ENCODE peak calls at places on chromosomes 1 and 21, in six cellular contexts. X, E, W, I, K and B are unnamed samples.

GRCh38 chr1:115330480-115331013 is 7.5 kb downstream of the NGF start:
- DNase-seq in X (no peak), E (no peak), W (no peak), I (no peak), K (no peak), B (no peak)

GRCh38 chr21:29196021-29196663 is 65.7 kb downstream of the MAP3K7CL start:
- DNase-seq in X (no peak), E (peak), W (peak), I (peak), K (peak), B (peak)

GRCh38 chr1:202355944-202356553 is 7.5 kb downstream of the PPP1R12B start:
- DNase-seq in X (no peak), E (no peak), W (no peak), I (no peak), K (no peak), B (no peak)

GRCh38 chr1:42334240-42335049 is 590 bp downstream of the FOXJ3 start:
- DNase-seq in X (peak), E (peak), W (peak), I (peak), K (peak), B (peak)

GRCh38 chr21:45363921-45364463 is 41.0 kb upstream of the COL18A1 start:
- DNase-seq in X (peak), E (peak), W (peak), I (peak), K (peak), B (peak)

GRCh38 chr1:231807498-231807897 is 180.9 kb downstream of the DISC1 start:
- DNase-seq in X (no peak), E (no peak), W (no peak), I (no peak), K (no peak), B (no peak)

GRCh38 chr1:31583995-31584868 is 7.9 kb downstream of the TINAGL1 start:
- DNase-seq in X (no peak), E (no peak), W (no peak), I (peak), K (peak), B (no peak)

GRCh38 chr1:167488786-167489185 is 29.5 kb downstream of the CD247 start:
- DNase-seq in X (no peak), E (no peak), W (no peak), I (no peak), K (no peak), B (no peak)

GRCh38 chr1:15403962-15404580 is 5.6 kb upstream of the EFHD2 start:
- DNase-seq in X (no peak), E (no peak), W (no peak), I (no peak), K (no peak), B (no peak)

GRCh38 chr21:20445971-20446370 is 552.2 kb upstream of the NCAM2 start:
- DNase-seq in X (no peak), E (no peak), W (no peak), I (no peak), K (no peak), B (no peak)

GRCh38 chr1:41423511-41424191 is 60.8 kb downstream of the EDN2 start:
- DNase-seq in X (peak), E (no peak), W (no peak), I (no peak), K (peak), B (peak)

GRCh38 chr1:168304865-168305264 is 24.2 kb downstream of the TBX19 start:
- DNase-seq in X (no peak), E (no peak), W (no peak), I (no peak), K (no peak), B (no peak)

GRCh38 chr1:173347276-173347675 is 129.9 kb upstream of the PRDX6 start:
- DNase-seq in X (no peak), E (no peak), W (no peak), I (no peak), K (no peak), B (no peak)

GRCh38 chr1:95388041-95388440 is 154.0 kb downstream of the RWDD3 start:
- DNase-seq in X (no peak), E (no peak), W (no peak), I (no peak), K (no peak), B (no peak)

GRCh38 chr1:232737917-232738316 is 67.3 kb upstream of the MAP10 start:
- DNase-seq in X (no peak), E (no peak), W (no peak), I (no peak), K (no peak), B (no peak)

GRCh38 chr1:231241751-231242150 is 739 bp downstream of the GNPAT start:
- DNase-seq in X (no peak), E (no peak), W (peak), I (no peak), K (peak), B (peak)

GRCh38 chr1:59292557-59292956 is 4.3 kb upstream of the FGGY start:
- DNase-seq in X (no peak), E (no peak), W (peak), I (peak), K (no peak), B (no peak)

GRCh38 chr1:153395136-153395685 is 4.3 kb upstream of the S100A8 start:
- DNase-seq in X (peak), E (no peak), W (no peak), I (no peak), K (no peak), B (no peak)

GRCh38 chr1:161511756-161512060 is 6.5 kb downstream of the FCGR2A start:
- DNase-seq in X (no peak), E (no peak), W (no peak), I (no peak), K (no peak), B (no peak)

GRCh38 chr1:182968151-182968741 is 15.3 kb upstream of the SHCBP1L start:
- DNase-seq in X (no peak), E (peak), W (no peak), I (no peak), K (no peak), B (no peak)

GRCh38 chr1:156118175-156118868 is 3.8 kb downstream of the LMNA start:
- DNase-seq in X (no peak), E (no peak), W (no peak), I (peak), K (no peak), B (no peak)
- TF ChIP-seq POLR2AphosphoS5 in X (peak), E (no peak), W (no peak), I (peak), K (no peak), B (no peak)

GRCh38 chr1:193104906-193105820 is at the start of gene GLRX2:
- DNase-seq in X (peak), E (peak), W (peak), I (peak), K (peak), B (peak)
- TF ChIP-seq POLR2AphosphoS5 in X (peak), E (peak), W (peak), I (peak), K (peak), B (peak)

GRCh38 chr1:201028473-201028889 is 5.0 kb upstream of the KIF21B start:
- DNase-seq in X (no peak), E (no peak), W (no peak), I (no peak), K (no peak), B (no peak)
- TF ChIP-seq POLR2AphosphoS5 in X (no peak), E (no peak), W (no peak), I (peak), K (no peak), B (no peak)

GRCh38 chr1:6392880-6393399 is 627 bp downstream of the ACOT7 start:
- DNase-seq in X (no peak), E (no peak), W (no peak), I (no peak), K (peak), B (peak)
- TF ChIP-seq POLR2AphosphoS5 in X (no peak), E (no peak), W (no peak), I (no peak), K (no peak), B (no peak)

GRCh38 chr1:227315500-227316346 is 2.6 kb downstream of the CDC42BPA start:
- DNase-seq in X (no peak), E (no peak), W (no peak), I (no peak), K (peak), B (no peak)
- TF ChIP-seq POLR2AphosphoS5 in X (no peak), E (no peak), W (no peak), I (peak), K (no peak), B (no peak)

DNA sequence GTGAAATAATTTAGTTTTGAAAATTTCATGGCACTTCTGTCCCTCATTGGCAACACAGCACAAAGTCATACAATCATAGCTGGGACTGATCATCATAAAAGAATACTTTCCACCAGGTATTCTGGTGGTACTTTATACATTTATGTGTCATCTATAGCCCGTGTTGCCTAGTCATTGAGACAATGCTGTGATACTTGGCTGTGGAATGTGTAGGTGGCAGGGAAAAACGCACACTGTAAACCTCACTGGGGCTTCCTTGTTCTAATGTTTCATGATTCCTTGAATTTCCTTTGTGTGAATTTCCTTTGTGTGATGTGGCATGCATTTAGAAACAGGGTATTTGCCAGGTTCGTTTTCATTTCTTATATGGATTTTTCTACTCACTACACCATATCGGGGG is 118.3 kb downstream of the FMN2 start:
- DNase-seq in X (no peak), E (no peak), W (no peak), I (no peak), K (no peak), B (no peak)
- TF ChIP-seq POLR2AphosphoS5 in X (no peak), E (no peak), W (no peak), I (no peak), K (no peak), B (no peak)

DNA sequence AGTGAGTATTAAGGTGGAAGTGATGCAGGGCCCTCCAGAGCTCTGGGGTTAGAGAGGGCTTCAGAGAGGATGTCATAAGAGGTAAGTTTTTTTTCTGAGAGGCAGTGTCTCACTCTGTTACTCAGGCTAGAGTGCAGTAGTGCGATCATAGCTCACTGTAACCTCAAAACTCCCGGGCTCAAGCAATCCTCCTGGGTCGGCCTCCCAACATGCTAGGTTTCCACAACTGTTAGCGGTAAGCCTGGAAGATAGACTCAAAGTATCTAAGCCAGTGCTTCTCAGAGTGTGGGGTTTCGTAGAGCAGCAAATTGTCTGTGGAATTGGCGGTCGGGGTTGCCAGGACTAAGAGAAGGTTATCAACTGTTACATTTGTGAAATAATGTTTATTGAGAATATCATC is 18.6 kb upstream of the IGSF3 start:
- DNase-seq in X (no peak), E (no peak), W (no peak), I (no peak), K (no peak), B (no peak)
- TF ChIP-seq POLR2AphosphoS5 in X (no peak), E (no peak), W (no peak), I (no peak), K (no peak), B (no peak)

GRCh38 chr1:99645699-99646531 is at the start of gene PALMD:
- DNase-seq in X (peak), E (no peak), W (no peak), I (no peak), K (peak), B (no peak)
- TF ChIP-seq POLR2AphosphoS5 in X (peak), E (no peak), W (no peak), I (peak), K (no peak), B (no peak)

GRCh38 chr21:33800753-33801423 is 114.7 kb downstream of the ATP5PO start:
- DNase-seq in X (no peak), E (no peak), W (no peak), I (no peak), K (no peak), B (no peak)

GRCh38 chr21:33797565-33797964 is 118.0 kb downstream of the ATP5PO start:
- DNase-seq in X (no peak), E (no peak), W (no peak), I (no peak), K (no peak), B (no peak)

GRCh38 chr21:33802458-33802857 is 113.1 kb downstream of the ATP5PO start:
- DNase-seq in X (no peak), E (no peak), W (no peak), I (no peak), K (no peak), B (no peak)

GRCh38 chr21:33799378-33800090 is 116.1 kb downstream of the ATP5PO start:
- DNase-seq in X (no peak), E (no peak), W (no peak), I (peak), K (no peak), B (no peak)

DNA sequence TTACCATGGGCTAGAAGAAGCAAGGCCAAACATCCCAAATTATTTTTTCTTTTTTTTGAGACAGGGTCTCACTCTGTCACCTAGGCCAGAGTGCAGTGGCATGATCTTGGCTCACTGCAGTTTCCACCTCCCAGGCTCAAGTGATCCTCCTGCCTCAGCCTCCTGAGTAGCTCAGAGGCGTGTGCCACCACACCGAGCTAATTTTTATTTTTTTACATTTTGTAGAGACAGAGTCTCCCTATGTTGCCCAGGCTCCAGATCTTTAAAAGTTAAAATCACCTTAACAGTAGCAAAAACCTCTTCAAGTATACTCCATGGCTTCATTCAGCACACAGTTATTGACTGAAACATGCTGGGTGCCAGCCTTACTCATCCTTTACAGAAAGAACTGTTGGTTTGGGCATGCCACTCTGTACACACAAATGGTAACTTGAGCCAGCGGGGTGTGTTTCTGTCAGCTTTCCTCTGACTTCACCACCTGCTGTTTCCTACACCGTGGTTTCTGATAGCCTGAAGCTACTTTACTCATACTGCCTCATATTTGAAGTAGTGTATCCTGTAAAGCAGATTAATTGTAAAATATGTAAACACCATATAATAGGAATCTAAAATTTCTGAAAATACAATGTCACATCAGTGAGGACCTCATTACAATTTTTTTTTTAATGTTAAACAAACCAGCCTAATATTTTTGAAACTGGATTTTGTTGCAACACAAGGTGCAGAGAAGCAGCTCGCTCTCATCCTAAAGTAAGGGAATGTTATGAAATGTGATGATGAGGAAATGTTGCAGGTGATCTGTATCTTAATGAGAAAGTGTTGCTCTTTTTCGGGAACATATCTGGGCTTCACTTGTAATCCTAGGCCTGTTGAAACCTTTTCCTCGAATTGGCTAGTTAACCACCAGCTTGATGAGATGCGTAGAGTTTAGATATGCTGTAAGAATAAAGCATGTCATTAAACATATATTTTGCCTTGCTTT is 113.9 kb downstream of the ATP5PO start:
- DNase-seq in X (peak), E (peak), W (no peak), I (no peak), K (no peak), B (no peak)
- TF ChIP-seq POLR2AphosphoS5 in X (no peak), E (no peak), W (no peak), I (no peak), K (no peak), B (no peak)

GRCh38 chr1:25996966-25997758 is 701 bp downstream of the PAFAH2 start:
- DNase-seq in X (no peak), E (no peak), W (peak), I (no peak), K (peak), B (no peak)
- TF ChIP-seq POLR2AphosphoS5 in X (no peak), E (no peak), W (peak), I (peak), K (no peak), B (no peak)